ENCODE peak calls at places on chromosomes 16 and 17, in seven cellular contexts. J, Y, D, T, N, X and W are unnamed samples.

GRCh38 chr16:11673091-11674000 is 5.1 kb downstream of the SNN start:
- DNase-seq in J (no peak), Y (no peak), D (no peak), T (no peak), N (no peak), X (no peak), W (no peak)

GRCh38 chr17:16371742-16372141 is 9.1 kb upstream of the UBB start:
- DNase-seq in J (no peak), Y (no peak), D (no peak), T (no peak), N (no peak), X (no peak), W (no peak)

GRCh38 chr16:85649978-85650863 is 37.1 kb downstream of the GSE1 start:
- DNase-seq in J (no peak), Y (no peak), D (no peak), T (no peak), N (no peak), X (peak; percentile 57), W (no peak)

GRCh38 chr16:2482181-2483107 is 7.5 kb downstream of the TBC1D24 start:
- DNase-seq in J (no peak), Y (no peak), D (no peak), T (no peak), N (no peak), X (no peak), W (no peak)

GRCh38 chr16:68328860-68329370 is 18.1 kb downstream of the PRMT7 start:
- DNase-seq in J (no peak), Y (no peak), D (no peak), T (no peak), N (no peak), X (no peak), W (no peak)

GRCh38 chr17:27665549-27665948 is 34.6 kb downstream of the LGALS9 start:
- DNase-seq in J (no peak), Y (no peak), D (no peak), T (no peak), N (no peak), X (no peak), W (no peak)

GRCh38 chr16:81035975-81036750 is 521 bp downstream of the ATMIN start:
- DNase-seq in J (peak; percentile 17), Y (no peak), D (no peak), T (peak; percentile 47), N (no peak), X (peak; percentile 35), W (no peak)

GRCh38 chr17:38330941-38331411 is 12.8 kb downstream of the GPR179 start:
- DNase-seq in J (no peak), Y (no peak), D (no peak), T (no peak), N (no peak), X (no peak), W (no peak)

GRCh38 chr16:17224350-17224749 is 246.4 kb downstream of the XYLT1 start:
- DNase-seq in J (no peak), Y (no peak), D (no peak), T (no peak), N (no peak), X (no peak), W (no peak)

GRCh38 chr16:14569213-14569612 is 60.8 kb downstream of the PARN start:
- DNase-seq in J (no peak), Y (no peak), D (no peak), T (no peak), N (no peak), X (no peak), W (no peak)

GRCh38 chr17:62676231-62676943 is 48.9 kb downstream of the MRC2 start:
- DNase-seq in J (no peak), Y (no peak), D (no peak), T (no peak), N (no peak), X (no peak), W (no peak)

GRCh38 chr16:87855852-87856715 is 13.2 kb downstream of the SLC7A5 start:
- DNase-seq in J (no peak), Y (no peak), D (no peak), T (peak; percentile 43), N (no peak), X (peak; percentile 74), W (no peak)

GRCh38 chr17:82545071-82545462 is 25.5 kb downstream of the FOXK2 start:
- DNase-seq in J (no peak), Y (no peak), D (no peak), T (no peak), N (no peak), X (no peak), W (no peak)

GRCh38 chr17:72116692-72117469 is 3.9 kb upstream of the SOX9 start:
- DNase-seq in J (no peak), Y (no peak), D (no peak), T (no peak), N (no peak), X (peak; percentile 31), W (no peak)

GRCh38 chr16:85560932-85561247 is 52.2 kb upstream of the GSE1 start:
- DNase-seq in J (no peak), Y (no peak), D (no peak), T (no peak), N (no peak), X (no peak), W (no peak)